ENCODE peak calls at places on chromosomes 12 and 14, in four cellular contexts. K is heart left ventricle, R is foreskin fibroblast, G is astrocyte of the cerebellum. A is an unnamed sample.

GRCh38 chr12:82931349-82932116 is 244.8 kb downstream of the TMTC2 start:
- DNase-seq in K (no peak), R (no peak), G (no peak), A (no peak)

GRCh38 chr14:34462132-34462893 is at the start of gene SPTSSA:
- DNase-seq in K (peak), R (peak), G (peak), A (peak)

GRCh38 chr14:104096751-104097700 is 11.5 kb downstream of the ASPG start:
- DNase-seq in G (no peak), R (no peak), K (peak), A (no peak)

GRCh38 chr12:126051611-126052107 is 986.4 kb downstream of the AACS start:
- DNase-seq in K (no peak), R (peak), G (peak), A (peak)

GRCh38 chr14:56590535-56590951 is 10.9 kb downstream of the TMEM260 start:
- DNase-seq in R (no peak), K (no peak), G (no peak), A (no peak)

GRCh38 chr14:69989622-69990021 is 110.4 kb downstream of the SMOC1 start:
- DNase-seq in K (no peak), R (no peak), G (no peak), A (no peak)

GRCh38 chr12:131867891-131868675 is 26.3 kb upstream of the ULK1 start:
- DNase-seq in K (no peak), R (no peak), G (no peak), A (no peak)

GRCh38 chr14:104467641-104468040 is 111.9 kb upstream of the C14orf180 start:
- DNase-seq in G (no peak), R (no peak), K (no peak), A (no peak)

GRCh38 chr14:51369814-51370213 is 129.8 kb downstream of the TMX1 start:
- DNase-seq in R (no peak), G (no peak), K (no peak), A (no peak)

GRCh38 chr14:25953532-25954144 is 644.2 kb downstream of the NOVA1 start:
- DNase-seq in R (peak), K (no peak), G (peak), A (no peak)

GRCh38 chr12:128747441-128747840 is 76.3 kb downstream of the SLC15A4 start:
- DNase-seq in R (no peak), G (no peak), K (no peak), A (no peak)

GRCh38 chr12:119661882-119662281 is 6.1 kb upstream of the PRKAB1 start:
- DNase-seq in G (no peak), K (no peak), R (no peak), A (no peak)

GRCh38 chr12:132153501-132154340 is 9.5 kb downstream of the NOC4L start:
- DNase-seq in G (peak), K (peak), R (peak), A (peak)

GRCh38 chr12:114269153-114269552 is 136.8 kb downstream of the TBX5 start:
- DNase-seq in R (no peak), G (no peak), K (no peak), A (no peak)

GRCh38 chr12:84995646-84996045 is 40.4 kb downstream of the TSPAN19 start:
- DNase-seq in G (no peak), R (peak), K (no peak), A (no peak)

GRCh38 chr12:107441906-107442305 is 243.7 kb upstream of the PWP1 start:
- DNase-seq in R (no peak), G (peak), K (no peak), A (no peak)

GRCh38 chr12:76883826-76884225 is 5.0 kb upstream of the CSRP2 start:
- DNase-seq in G (no peak), K (peak), R (peak), A (no peak)

GRCh38 chr12:19710811-19711793 is 271.8 kb downstream of the AEBP2 start:
- DNase-seq in K (no peak), R (no peak), G (peak), A (no peak)

GRCh38 chr12:49264466-49264872 is 413 bp upstream of the TUBA1C start:
- DNase-seq in R (peak), K (no peak), G (no peak), A (no peak)

GRCh38 chr14:104968153-104968527 is 10.0 kb downstream of the AHNAK2 start:
- DNase-seq in R (no peak), K (peak), G (peak), A (no peak)

DNA sequence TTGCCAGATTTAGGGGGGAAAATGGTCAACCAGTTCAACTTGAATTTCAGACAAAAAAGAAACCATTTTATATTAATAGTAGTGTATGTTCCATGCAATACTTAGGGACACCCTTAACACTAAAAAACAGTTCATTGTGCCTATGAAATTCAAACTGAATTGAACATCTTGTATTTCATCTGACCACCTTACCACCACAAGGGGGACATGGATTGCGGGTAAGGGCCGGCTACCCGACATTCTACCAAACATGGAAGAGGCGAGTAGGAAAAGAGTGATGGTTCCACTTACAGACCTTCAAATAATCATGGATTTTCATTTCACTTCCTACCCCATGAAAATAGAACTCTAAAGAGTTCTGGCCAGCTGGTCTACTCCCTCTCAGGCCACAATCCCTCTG is 10.3 kb upstream of the STK38L start:
- DNase-seq in G (no peak), K (no peak), R (no peak), A (no peak)
- TF ChIP-seq CTCF in G (peak), K (no peak), R (no peak), A (no peak)

DNA sequence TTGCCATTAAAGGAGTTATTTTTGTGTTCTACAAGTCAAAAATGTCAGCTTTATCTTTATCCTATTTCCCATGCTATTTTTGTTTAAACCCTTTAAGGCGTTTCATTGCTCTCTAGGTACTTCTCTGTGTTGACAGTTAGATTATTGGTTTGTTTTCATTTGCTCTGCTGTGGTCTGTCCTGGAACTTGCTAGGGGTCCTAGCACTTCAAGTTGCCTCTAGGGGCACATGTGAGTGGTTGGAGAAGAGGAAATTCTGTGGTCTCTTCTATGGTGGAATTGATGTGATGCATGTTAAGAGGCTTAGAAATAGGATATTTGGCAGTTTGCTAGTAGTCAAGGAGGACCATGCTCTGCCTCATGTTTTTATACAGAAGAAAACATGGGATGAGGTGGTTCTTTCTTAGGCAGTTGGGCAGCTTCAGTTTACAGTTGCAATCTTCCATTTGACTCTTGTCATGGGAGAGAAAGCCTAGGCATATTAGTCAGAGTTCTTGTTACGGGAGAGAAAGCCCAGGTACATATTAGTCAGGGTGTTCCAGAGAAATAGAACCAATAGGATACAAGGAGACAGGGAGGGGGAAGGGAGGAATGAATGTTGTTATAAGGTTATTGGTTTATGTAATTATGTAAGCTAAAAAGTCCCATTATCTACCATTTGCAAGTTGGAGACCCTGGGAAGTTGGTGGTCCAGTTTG is 14.4 kb downstream of the TTLL5 start:
- DNase-seq in G (peak), K (no peak), R (no peak), A (no peak)
- TF ChIP-seq CTCF in G (peak), K (no peak), R (no peak), A (no peak)

GRCh38 chr12:38142974-38143373 is 173.6 kb upstream of the ALG10B start:
- DNase-seq in R (no peak), K (no peak), G (no peak), A (no peak)
- TF ChIP-seq CTCF in R (no peak), K (no peak), G (no peak), A (no peak)

GRCh38 chr14:73751157-73751691 is 37.0 kb upstream of the PNMA1 start:
- DNase-seq in G (no peak), K (no peak), R (no peak), A (no peak)

GRCh38 chr14:73753043-73753886 is 39.1 kb upstream of the PNMA1 start:
- DNase-seq in K (no peak), R (no peak), G (no peak), A (no peak)

GRCh38 chr14:73750161-73750901 is 36.1 kb upstream of the PNMA1 start:
- DNase-seq in G (no peak), K (no peak), R (no peak), A (no peak)

GRCh38 chr14:73753887-73754880 is 40.0 kb upstream of the PNMA1 start:
- DNase-seq in K (no peak), G (no peak), R (peak), A (no peak)

GRCh38 chr14:73752297-73752992 is 38.3 kb upstream of the PNMA1 start:
- DNase-seq in K (peak), G (peak), R (peak), A (peak)
- TF ChIP-seq CTCF in K (no peak), G (peak), R (peak), A (peak)

GRCh38 chr12:124028560-124028935 is 55.5 kb downstream of the ZNF664 start:
- DNase-seq in G (no peak), K (no peak), R (no peak), A (no peak)

GRCh38 chr12:124024790-124025189 is 51.8 kb downstream of the ZNF664 start:
- DNase-seq in R (no peak), G (no peak), K (no peak), A (no peak)

GRCh38 chr12:124025661-124026060 is 52.6 kb downstream of the ZNF664 start:
- DNase-seq in R (no peak), K (no peak), G (no peak), A (no peak)

GRCh38 chr12:124027753-124028559 is 54.9 kb downstream of the ZNF664 start:
- DNase-seq in R (no peak), K (peak), G (no peak), A (no peak)

DNA sequence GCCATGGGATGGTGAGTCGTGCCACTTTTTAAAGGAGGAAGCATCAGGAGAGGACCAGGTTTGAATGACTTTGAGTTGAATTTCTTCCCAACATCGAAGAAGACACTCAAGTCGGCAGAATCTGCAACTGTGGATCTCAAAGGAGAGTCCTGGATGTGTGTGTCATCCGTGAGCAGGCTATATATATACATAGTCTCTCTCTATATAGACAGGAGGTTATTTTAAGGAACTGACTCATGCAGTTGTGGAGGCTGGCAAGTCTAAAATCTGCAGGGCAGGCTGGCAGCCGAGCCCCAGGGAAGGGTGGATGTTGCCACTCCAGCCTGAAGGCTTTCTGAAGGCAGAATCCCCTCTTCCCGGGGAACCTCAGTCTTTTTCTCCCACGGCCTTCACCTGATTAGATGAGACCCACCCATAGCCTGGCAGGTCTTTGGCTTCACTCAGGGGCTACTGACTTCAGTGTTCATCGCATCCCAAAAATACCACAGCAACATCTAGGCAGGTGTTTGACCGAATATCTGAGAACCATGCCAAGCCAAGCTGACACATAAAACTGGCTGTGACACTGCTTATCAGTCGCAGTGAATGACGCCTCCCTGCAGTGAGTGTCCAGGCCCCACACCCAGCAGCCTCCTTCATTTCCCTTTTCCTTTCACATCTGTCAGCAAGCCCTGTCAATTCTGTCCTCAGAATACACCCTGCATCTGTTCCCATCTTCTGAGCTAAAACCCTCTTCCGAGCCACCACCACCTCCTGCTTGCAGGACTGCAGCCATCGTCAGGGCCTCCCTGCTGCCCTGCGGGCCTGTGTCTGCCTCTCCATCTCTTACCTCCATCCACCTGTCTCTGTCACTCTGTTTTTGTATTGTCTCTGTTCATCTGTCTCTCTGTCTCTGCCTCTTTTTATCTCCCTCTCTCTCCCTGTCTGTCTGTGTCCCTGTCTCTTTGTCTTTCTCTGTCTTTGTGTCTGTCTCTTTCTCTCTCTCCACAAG is 54.0 kb downstream of the ZNF664 start:
- DNase-seq in R (peak), K (no peak), G (no peak), A (no peak)
- TF ChIP-seq CTCF in R (no peak), K (no peak), G (no peak), A (no peak)

DNA sequence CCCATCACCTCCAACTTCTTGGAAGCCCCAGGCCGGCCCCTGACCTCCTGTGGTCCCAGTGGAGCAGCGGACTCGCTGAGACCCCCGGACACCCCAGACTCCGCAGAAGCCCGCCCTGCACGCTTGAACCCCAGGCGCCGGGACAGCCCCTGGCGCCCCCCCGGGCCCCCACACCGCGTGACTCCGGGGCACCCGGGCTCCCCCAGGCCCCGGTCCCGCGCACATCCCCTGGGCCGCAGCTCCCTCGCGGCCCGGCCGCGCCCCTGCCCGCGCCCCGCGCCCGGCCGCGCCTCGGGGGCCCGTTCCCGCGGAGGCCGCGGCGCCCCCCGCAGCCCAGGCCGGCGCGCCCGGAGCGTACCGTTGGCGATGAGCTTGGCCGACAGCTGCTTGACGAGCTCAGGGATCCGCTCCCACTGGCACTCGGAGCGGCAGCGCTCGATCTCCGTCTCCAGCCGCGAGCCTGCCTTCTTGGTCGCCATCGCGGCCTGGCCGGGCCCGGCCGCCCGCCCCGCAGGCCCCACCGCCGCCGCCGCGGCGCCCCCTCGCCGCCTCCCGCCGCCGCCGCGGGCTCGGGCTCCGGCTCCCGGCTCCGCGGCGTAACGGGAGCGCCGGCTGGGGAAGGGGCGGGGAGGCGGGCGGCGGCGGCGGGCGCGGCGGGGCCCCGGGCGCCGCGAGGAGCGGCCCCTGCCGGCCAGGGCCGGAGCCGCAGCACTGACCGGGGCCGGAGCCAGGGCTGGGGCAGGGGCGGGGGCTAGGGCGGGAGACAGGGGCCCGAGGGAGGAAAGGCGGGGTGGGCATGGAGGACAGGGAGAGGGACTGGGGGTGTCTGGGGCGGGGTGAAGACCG is at the start of gene TTC7B:
- DNase-seq in K (peak), G (no peak), R (no peak), A (no peak)
- TF ChIP-seq CTCF in K (no peak), G (peak), R (peak), A (no peak)

GRCh38 chr12:111148005-111148404 is 220.9 kb downstream of the PHETA1 start:
- DNase-seq in G (no peak), K (no peak), R (no peak), A (no peak)

GRCh38 chr12:111150476-111150875 is 218.4 kb downstream of the PHETA1 start:
- DNase-seq in G (no peak), R (no peak), K (no peak), A (no peak)

GRCh38 chr12:111150894-111151293 is 218.0 kb downstream of the PHETA1 start:
- DNase-seq in K (no peak), G (no peak), R (no peak), A (no peak)

GRCh38 chr12:111151441-111151840 is 217.5 kb downstream of the PHETA1 start:
- DNase-seq in R (no peak), G (no peak), K (no peak), A (no peak)

DNA sequence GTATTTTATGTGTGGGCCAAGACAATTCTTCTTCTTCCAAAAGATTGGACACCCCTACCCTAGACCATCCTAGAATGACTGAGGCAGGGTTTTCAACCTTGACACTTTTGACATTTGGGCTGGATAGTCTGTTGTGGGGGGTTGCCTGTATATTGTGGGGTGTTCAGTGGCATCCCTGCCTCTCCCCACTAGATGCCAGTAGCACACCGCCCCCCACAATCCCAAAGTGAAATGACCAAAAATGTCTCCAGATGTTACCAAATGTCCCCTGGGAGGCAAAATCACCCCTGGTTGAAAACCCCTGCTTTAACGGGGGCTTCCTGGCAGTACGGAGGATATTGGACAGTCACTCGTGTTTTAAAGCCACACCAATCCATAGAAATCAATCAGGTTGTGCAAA is 219.6 kb downstream of the PHETA1 start:
- DNase-seq in R (no peak), G (no peak), K (no peak), A (no peak)
- TF ChIP-seq CTCF in R (no peak), G (no peak), K (peak), A (no peak)